ENCODE peak calls at places on chromosomes 5 and 9, in ten cellular contexts. One of them, this sample, is unnamed.

GRCh38 chr9:135554718-135555117 is 6.8 kb upstream of the PAEP start:
- DNase-seq in stimulated activated effector memory CD8-positive, alpha-beta T cell treated with anti-CD3 and anti-CD28 coated beads, Interleukin-12 subunit alpha, Interleukin-12 subunit beta, amount 100 ng/mL, for 72 hours: no peak
- DNase-seq in HTR-8/SVneo: no peak
- DNase-seq in skeletal muscle cell: no peak
- DNase-seq in mesenchymal stem cell: peak; percentile 36
- DNase-seq in fibroblast of pulmonary artery: no peak
- DNase-seq in stromal cell of bone marrow: no peak
- DNase-seq in EL: no peak
- DNase-seq in GM10248: no peak
- DNase-seq in NCI-H510A treated with DMSO at 0.1 percent for 48 hours: no peak
- DNase-seq in this sample: no peak

GRCh38 chr5:33649801-33650482 is 209.2 kb downstream of the TARS1 start:
- DNase-seq in stimulated activated effector memory CD8-positive, alpha-beta T cell treated with anti-CD3 and anti-CD28 coated beads, Interleukin-12 subunit alpha, Interleukin-12 subunit beta, amount 100 ng/mL, for 72 hours: no peak
- DNase-seq in HTR-8/SVneo: peak; percentile 19
- DNase-seq in skeletal muscle cell: peak; percentile 66
- DNase-seq in mesenchymal stem cell: peak; percentile 39
- DNase-seq in fibroblast of pulmonary artery: peak; percentile 36
- DNase-seq in stromal cell of bone marrow: peak; percentile 59
- DNase-seq in EL: peak; percentile 88
- DNase-seq in GM10248: no peak
- DNase-seq in NCI-H510A treated with DMSO at 0.1 percent for 48 hours: no peak
- DNase-seq in this sample: no peak

GRCh38 chr9:69357030-69357853 is 32.2 kb downstream of the ENTREP1 start:
- DNase-seq in stimulated activated effector memory CD8-positive, alpha-beta T cell treated with anti-CD3 and anti-CD28 coated beads, Interleukin-12 subunit alpha, Interleukin-12 subunit beta, amount 100 ng/mL, for 72 hours: no peak
- DNase-seq in HTR-8/SVneo: no peak
- DNase-seq in skeletal muscle cell: no peak
- DNase-seq in mesenchymal stem cell: no peak
- DNase-seq in fibroblast of pulmonary artery: no peak
- DNase-seq in stromal cell of bone marrow: peak; percentile 7
- DNase-seq in EL: no peak
- DNase-seq in GM10248: no peak
- DNase-seq in NCI-H510A treated with DMSO at 0.1 percent for 48 hours: no peak
- DNase-seq in this sample: no peak

GRCh38 chr9:83401328-83401895 is 136.8 kb downstream of the FRMD3 start:
- DNase-seq in stimulated activated effector memory CD8-positive, alpha-beta T cell treated with anti-CD3 and anti-CD28 coated beads, Interleukin-12 subunit alpha, Interleukin-12 subunit beta, amount 100 ng/mL, for 72 hours: no peak
- DNase-seq in HTR-8/SVneo: no peak
- DNase-seq in skeletal muscle cell: no peak
- DNase-seq in mesenchymal stem cell: no peak
- DNase-seq in fibroblast of pulmonary artery: no peak
- DNase-seq in stromal cell of bone marrow: no peak
- DNase-seq in EL: no peak
- DNase-seq in GM10248: no peak
- DNase-seq in NCI-H510A treated with DMSO at 0.1 percent for 48 hours: no peak
- DNase-seq in this sample: no peak

GRCh38 chr5:10635861-10636350 is 72.0 kb downstream of the ANKRD33B start:
- DNase-seq in stimulated activated effector memory CD8-positive, alpha-beta T cell treated with anti-CD3 and anti-CD28 coated beads, Interleukin-12 subunit alpha, Interleukin-12 subunit beta, amount 100 ng/mL, for 72 hours: peak; percentile 63
- DNase-seq in HTR-8/SVneo: no peak
- DNase-seq in skeletal muscle cell: no peak
- DNase-seq in mesenchymal stem cell: no peak
- DNase-seq in fibroblast of pulmonary artery: no peak
- DNase-seq in stromal cell of bone marrow: no peak
- DNase-seq in EL: no peak
- DNase-seq in GM10248: no peak
- DNase-seq in NCI-H510A treated with DMSO at 0.1 percent for 48 hours: no peak
- DNase-seq in this sample: no peak

GRCh38 chr5:144209421-144209820 is 38.7 kb downstream of the KCTD16 start:
- DNase-seq in stimulated activated effector memory CD8-positive, alpha-beta T cell treated with anti-CD3 and anti-CD28 coated beads, Interleukin-12 subunit alpha, Interleukin-12 subunit beta, amount 100 ng/mL, for 72 hours: no peak
- DNase-seq in HTR-8/SVneo: no peak
- DNase-seq in skeletal muscle cell: no peak
- DNase-seq in mesenchymal stem cell: no peak
- DNase-seq in fibroblast of pulmonary artery: no peak
- DNase-seq in stromal cell of bone marrow: no peak
- DNase-seq in EL: no peak
- DNase-seq in GM10248: no peak
- DNase-seq in NCI-H510A treated with DMSO at 0.1 percent for 48 hours: no peak
- DNase-seq in this sample: no peak

GRCh38 chr5:40437452-40437861 is 242.3 kb upstream of the PTGER4 start:
- DNase-seq in stimulated activated effector memory CD8-positive, alpha-beta T cell treated with anti-CD3 and anti-CD28 coated beads, Interleukin-12 subunit alpha, Interleukin-12 subunit beta, amount 100 ng/mL, for 72 hours: peak; percentile 73
- DNase-seq in HTR-8/SVneo: peak; percentile 43
- DNase-seq in skeletal muscle cell: peak; percentile 58
- DNase-seq in mesenchymal stem cell: peak; percentile 74
- DNase-seq in fibroblast of pulmonary artery: peak; percentile 48
- DNase-seq in stromal cell of bone marrow: peak; percentile 77
- DNase-seq in EL: peak; percentile 86
- DNase-seq in GM10248: peak; percentile 47
- DNase-seq in NCI-H510A treated with DMSO at 0.1 percent for 48 hours: no peak
- DNase-seq in this sample: peak; percentile 42

GRCh38 chr5:2703615-2704014 is 47.9 kb downstream of the IRX2 start:
- DNase-seq in stimulated activated effector memory CD8-positive, alpha-beta T cell treated with anti-CD3 and anti-CD28 coated beads, Interleukin-12 subunit alpha, Interleukin-12 subunit beta, amount 100 ng/mL, for 72 hours: no peak
- DNase-seq in HTR-8/SVneo: no peak
- DNase-seq in skeletal muscle cell: no peak
- DNase-seq in mesenchymal stem cell: no peak
- DNase-seq in fibroblast of pulmonary artery: no peak
- DNase-seq in stromal cell of bone marrow: no peak
- DNase-seq in EL: no peak
- DNase-seq in GM10248: no peak
- DNase-seq in NCI-H510A treated with DMSO at 0.1 percent for 48 hours: no peak
- DNase-seq in this sample: no peak

GRCh38 chr5:83340511-83340918 is 131.0 kb upstream of the VCAN start:
- DNase-seq in stimulated activated effector memory CD8-positive, alpha-beta T cell treated with anti-CD3 and anti-CD28 coated beads, Interleukin-12 subunit alpha, Interleukin-12 subunit beta, amount 100 ng/mL, for 72 hours: no peak
- DNase-seq in HTR-8/SVneo: no peak
- DNase-seq in skeletal muscle cell: peak; percentile 10
- DNase-seq in mesenchymal stem cell: no peak
- DNase-seq in fibroblast of pulmonary artery: peak; percentile 82
- DNase-seq in stromal cell of bone marrow: no peak
- DNase-seq in EL: no peak
- DNase-seq in GM10248: no peak
- DNase-seq in NCI-H510A treated with DMSO at 0.1 percent for 48 hours: no peak
- DNase-seq in this sample: no peak

GRCh38 chr5:143733635-143734341 is 78.2 kb upstream of the HMHB1 start:
- DNase-seq in stimulated activated effector memory CD8-positive, alpha-beta T cell treated with anti-CD3 and anti-CD28 coated beads, Interleukin-12 subunit alpha, Interleukin-12 subunit beta, amount 100 ng/mL, for 72 hours: no peak
- DNase-seq in HTR-8/SVneo: no peak
- DNase-seq in skeletal muscle cell: no peak
- DNase-seq in mesenchymal stem cell: peak; percentile 28
- DNase-seq in fibroblast of pulmonary artery: peak; percentile 19
- DNase-seq in stromal cell of bone marrow: no peak
- DNase-seq in EL: peak; percentile 38
- DNase-seq in GM10248: no peak
- DNase-seq in NCI-H510A treated with DMSO at 0.1 percent for 48 hours: no peak
- DNase-seq in this sample: no peak

GRCh38 chr9:129885018-129885669 is 49.9 kb downstream of the USP20 start:
- DNase-seq in stimulated activated effector memory CD8-positive, alpha-beta T cell treated with anti-CD3 and anti-CD28 coated beads, Interleukin-12 subunit alpha, Interleukin-12 subunit beta, amount 100 ng/mL, for 72 hours: peak; percentile 81
- DNase-seq in HTR-8/SVneo: no peak
- DNase-seq in skeletal muscle cell: no peak
- DNase-seq in mesenchymal stem cell: no peak
- DNase-seq in fibroblast of pulmonary artery: no peak
- DNase-seq in stromal cell of bone marrow: no peak
- DNase-seq in EL: peak; percentile 29
- DNase-seq in GM10248: no peak
- DNase-seq in NCI-H510A treated with DMSO at 0.1 percent for 48 hours: peak; percentile 23
- DNase-seq in this sample: peak; percentile 84

GRCh38 chr9:137023583-137023991 is 4.5 kb downstream of the ABCA2 start:
- DNase-seq in stimulated activated effector memory CD8-positive, alpha-beta T cell treated with anti-CD3 and anti-CD28 coated beads, Interleukin-12 subunit alpha, Interleukin-12 subunit beta, amount 100 ng/mL, for 72 hours: no peak
- DNase-seq in HTR-8/SVneo: no peak
- DNase-seq in skeletal muscle cell: no peak
- DNase-seq in mesenchymal stem cell: no peak
- DNase-seq in fibroblast of pulmonary artery: no peak
- DNase-seq in stromal cell of bone marrow: no peak
- DNase-seq in EL: no peak
- DNase-seq in GM10248: no peak
- DNase-seq in NCI-H510A treated with DMSO at 0.1 percent for 48 hours: no peak
- DNase-seq in this sample: no peak

GRCh38 chr5:34957857-34958690 is 28.7 kb downstream of the DNAJC21 start:
- DNase-seq in stimulated activated effector memory CD8-positive, alpha-beta T cell treated with anti-CD3 and anti-CD28 coated beads, Interleukin-12 subunit alpha, Interleukin-12 subunit beta, amount 100 ng/mL, for 72 hours: no peak
- DNase-seq in HTR-8/SVneo: peak; percentile 67
- DNase-seq in skeletal muscle cell: no peak
- DNase-seq in mesenchymal stem cell: peak; percentile 52
- DNase-seq in fibroblast of pulmonary artery: peak; percentile 52
- DNase-seq in stromal cell of bone marrow: peak; percentile 12
- DNase-seq in EL: peak; percentile 35
- DNase-seq in GM10248: peak; percentile 54
- DNase-seq in NCI-H510A treated with DMSO at 0.1 percent for 48 hours: peak; percentile 5
- DNase-seq in this sample: peak; percentile 67

GRCh38 chr5:20694121-20694520 is 706.1 kb upstream of the CDH18 start:
- DNase-seq in stimulated activated effector memory CD8-positive, alpha-beta T cell treated with anti-CD3 and anti-CD28 coated beads, Interleukin-12 subunit alpha, Interleukin-12 subunit beta, amount 100 ng/mL, for 72 hours: no peak
- DNase-seq in HTR-8/SVneo: no peak
- DNase-seq in skeletal muscle cell: no peak
- DNase-seq in mesenchymal stem cell: no peak
- DNase-seq in fibroblast of pulmonary artery: peak; percentile 19
- DNase-seq in stromal cell of bone marrow: no peak
- DNase-seq in EL: no peak
- DNase-seq in GM10248: no peak
- DNase-seq in NCI-H510A treated with DMSO at 0.1 percent for 48 hours: no peak
- DNase-seq in this sample: no peak

GRCh38 chr5:124630767-124631704 is 115.4 kb downstream of the ZNF608 start:
- DNase-seq in stimulated activated effector memory CD8-positive, alpha-beta T cell treated with anti-CD3 and anti-CD28 coated beads, Interleukin-12 subunit alpha, Interleukin-12 subunit beta, amount 100 ng/mL, for 72 hours: no peak
- DNase-seq in HTR-8/SVneo: no peak
- DNase-seq in skeletal muscle cell: no peak
- DNase-seq in mesenchymal stem cell: peak; percentile 70
- DNase-seq in fibroblast of pulmonary artery: no peak
- DNase-seq in stromal cell of bone marrow: no peak
- DNase-seq in EL: peak; percentile 65
- DNase-seq in GM10248: no peak
- DNase-seq in NCI-H510A treated with DMSO at 0.1 percent for 48 hours: no peak
- DNase-seq in this sample: no peak

GRCh38 chr9:90999425-91000397 is 198.1 kb downstream of the SYK start:
- DNase-seq in stimulated activated effector memory CD8-positive, alpha-beta T cell treated with anti-CD3 and anti-CD28 coated beads, Interleukin-12 subunit alpha, Interleukin-12 subunit beta, amount 100 ng/mL, for 72 hours: no peak
- DNase-seq in HTR-8/SVneo: no peak
- DNase-seq in skeletal muscle cell: peak; percentile 58
- DNase-seq in mesenchymal stem cell: no peak
- DNase-seq in fibroblast of pulmonary artery: peak; percentile 7
- DNase-seq in stromal cell of bone marrow: peak; percentile 21
- DNase-seq in EL: no peak
- DNase-seq in GM10248: no peak
- DNase-seq in NCI-H510A treated with DMSO at 0.1 percent for 48 hours: peak; percentile 11
- DNase-seq in this sample: no peak

GRCh38 chr5:6766558-6767191 is 53.4 kb downstream of the TENT4A start:
- DNase-seq in stimulated activated effector memory CD8-positive, alpha-beta T cell treated with anti-CD3 and anti-CD28 coated beads, Interleukin-12 subunit alpha, Interleukin-12 subunit beta, amount 100 ng/mL, for 72 hours: no peak
- DNase-seq in HTR-8/SVneo: peak; percentile 97
- DNase-seq in skeletal muscle cell: peak; percentile 29
- DNase-seq in mesenchymal stem cell: peak; percentile 52
- DNase-seq in fibroblast of pulmonary artery: peak; percentile 51
- DNase-seq in stromal cell of bone marrow: peak; percentile 18
- DNase-seq in EL: peak; percentile 93
- DNase-seq in GM10248: no peak
- DNase-seq in NCI-H510A treated with DMSO at 0.1 percent for 48 hours: peak; percentile 94
- DNase-seq in this sample: no peak

GRCh38 chr5:181243521-181244307 is at the start of gene RACK1:
- DNase-seq in stimulated activated effector memory CD8-positive, alpha-beta T cell treated with anti-CD3 and anti-CD28 coated beads, Interleukin-12 subunit alpha, Interleukin-12 subunit beta, amount 100 ng/mL, for 72 hours: peak; percentile 93
- DNase-seq in HTR-8/SVneo: peak; percentile 76
- DNase-seq in skeletal muscle cell: peak; percentile 60
- DNase-seq in mesenchymal stem cell: peak; percentile 94
- DNase-seq in fibroblast of pulmonary artery: peak; percentile 90
- DNase-seq in stromal cell of bone marrow: peak; percentile 80
- DNase-seq in EL: peak; percentile 91
- DNase-seq in GM10248: peak; percentile 89
- DNase-seq in NCI-H510A treated with DMSO at 0.1 percent for 48 hours: no peak
- DNase-seq in this sample: peak; percentile 85

GRCh38 chr5:94850960-94851359 is 232.5 kb downstream of the SLF1 start:
- DNase-seq in stimulated activated effector memory CD8-positive, alpha-beta T cell treated with anti-CD3 and anti-CD28 coated beads, Interleukin-12 subunit alpha, Interleukin-12 subunit beta, amount 100 ng/mL, for 72 hours: no peak
- DNase-seq in HTR-8/SVneo: no peak
- DNase-seq in skeletal muscle cell: no peak
- DNase-seq in mesenchymal stem cell: no peak
- DNase-seq in fibroblast of pulmonary artery: no peak
- DNase-seq in stromal cell of bone marrow: no peak
- DNase-seq in EL: no peak
- DNase-seq in GM10248: no peak
- DNase-seq in NCI-H510A treated with DMSO at 0.1 percent for 48 hours: no peak
- DNase-seq in this sample: no peak

GRCh38 chr9:99059074-99059894 is 45.6 kb upstream of the TGFBR1 start:
- DNase-seq in stimulated activated effector memory CD8-positive, alpha-beta T cell treated with anti-CD3 and anti-CD28 coated beads, Interleukin-12 subunit alpha, Interleukin-12 subunit beta, amount 100 ng/mL, for 72 hours: no peak
- DNase-seq in HTR-8/SVneo: no peak
- DNase-seq in skeletal muscle cell: no peak
- DNase-seq in mesenchymal stem cell: peak; percentile 66
- DNase-seq in fibroblast of pulmonary artery: no peak
- DNase-seq in stromal cell of bone marrow: no peak
- DNase-seq in EL: peak; percentile 31
- DNase-seq in GM10248: peak; percentile 72
- DNase-seq in NCI-H510A treated with DMSO at 0.1 percent for 48 hours: no peak
- DNase-seq in this sample: no peak

GRCh38 chr5:34409376-34409775 is 246.8 kb upstream of the RAI14 start:
- DNase-seq in stimulated activated effector memory CD8-positive, alpha-beta T cell treated with anti-CD3 and anti-CD28 coated beads, Interleukin-12 subunit alpha, Interleukin-12 subunit beta, amount 100 ng/mL, for 72 hours: no peak
- DNase-seq in HTR-8/SVneo: no peak
- DNase-seq in skeletal muscle cell: no peak
- DNase-seq in mesenchymal stem cell: no peak
- DNase-seq in fibroblast of pulmonary artery: no peak
- DNase-seq in stromal cell of bone marrow: no peak
- DNase-seq in EL: no peak
- DNase-seq in GM10248: no peak
- DNase-seq in NCI-H510A treated with DMSO at 0.1 percent for 48 hours: no peak
- DNase-seq in this sample: no peak

GRCh38 chr5:61678966-61679365 is 346.9 kb downstream of the ZSWIM6 start:
- DNase-seq in stimulated activated effector memory CD8-positive, alpha-beta T cell treated with anti-CD3 and anti-CD28 coated beads, Interleukin-12 subunit alpha, Interleukin-12 subunit beta, amount 100 ng/mL, for 72 hours: no peak
- DNase-seq in HTR-8/SVneo: no peak
- DNase-seq in skeletal muscle cell: no peak
- DNase-seq in mesenchymal stem cell: no peak
- DNase-seq in fibroblast of pulmonary artery: no peak
- DNase-seq in stromal cell of bone marrow: no peak
- DNase-seq in EL: no peak
- DNase-seq in GM10248: no peak
- DNase-seq in NCI-H510A treated with DMSO at 0.1 percent for 48 hours: no peak
- DNase-seq in this sample: no peak

GRCh38 chr9:113150670-113151591 is at the start of gene SLC31A2:
- DNase-seq in stimulated activated effector memory CD8-positive, alpha-beta T cell treated with anti-CD3 and anti-CD28 coated beads, Interleukin-12 subunit alpha, Interleukin-12 subunit beta, amount 100 ng/mL, for 72 hours: peak; percentile 91
- DNase-seq in HTR-8/SVneo: peak; percentile 89
- DNase-seq in skeletal muscle cell: peak; percentile 39
- DNase-seq in mesenchymal stem cell: peak; percentile 85
- DNase-seq in fibroblast of pulmonary artery: peak; percentile 79
- DNase-seq in stromal cell of bone marrow: peak; percentile 74
- DNase-seq in EL: peak; percentile 86
- DNase-seq in GM10248: peak; percentile 91
- DNase-seq in NCI-H510A treated with DMSO at 0.1 percent for 48 hours: peak; percentile 85
- DNase-seq in this sample: peak; percentile 89

GRCh38 chr5:52392321-52392720 is 395.4 kb upstream of the ITGA1 start:
- DNase-seq in stimulated activated effector memory CD8-positive, alpha-beta T cell treated with anti-CD3 and anti-CD28 coated beads, Interleukin-12 subunit alpha, Interleukin-12 subunit beta, amount 100 ng/mL, for 72 hours: no peak
- DNase-seq in HTR-8/SVneo: no peak
- DNase-seq in skeletal muscle cell: no peak
- DNase-seq in mesenchymal stem cell: no peak
- DNase-seq in fibroblast of pulmonary artery: no peak
- DNase-seq in stromal cell of bone marrow: no peak
- DNase-seq in EL: no peak
- DNase-seq in GM10248: no peak
- DNase-seq in NCI-H510A treated with DMSO at 0.1 percent for 48 hours: no peak
- DNase-seq in this sample: no peak

GRCh38 chr9:2641033-2641432 is 19.4 kb downstream of the VLDLR start:
- DNase-seq in stimulated activated effector memory CD8-positive, alpha-beta T cell treated with anti-CD3 and anti-CD28 coated beads, Interleukin-12 subunit alpha, Interleukin-12 subunit beta, amount 100 ng/mL, for 72 hours: no peak
- DNase-seq in HTR-8/SVneo: no peak
- DNase-seq in skeletal muscle cell: no peak
- DNase-seq in mesenchymal stem cell: no peak
- DNase-seq in fibroblast of pulmonary artery: no peak
- DNase-seq in stromal cell of bone marrow: no peak
- DNase-seq in EL: no peak
- DNase-seq in GM10248: no peak
- DNase-seq in NCI-H510A treated with DMSO at 0.1 percent for 48 hours: no peak
- DNase-seq in this sample: no peak

GRCh38 chr9:135219676-135220600 is 132.5 kb downstream of the OLFM1 start:
- DNase-seq in stimulated activated effector memory CD8-positive, alpha-beta T cell treated with anti-CD3 and anti-CD28 coated beads, Interleukin-12 subunit alpha, Interleukin-12 subunit beta, amount 100 ng/mL, for 72 hours: no peak
- DNase-seq in HTR-8/SVneo: no peak
- DNase-seq in skeletal muscle cell: no peak
- DNase-seq in mesenchymal stem cell: no peak
- DNase-seq in fibroblast of pulmonary artery: no peak
- DNase-seq in stromal cell of bone marrow: no peak
- DNase-seq in EL: no peak
- DNase-seq in GM10248: no peak
- DNase-seq in NCI-H510A treated with DMSO at 0.1 percent for 48 hours: no peak
- DNase-seq in this sample: no peak

GRCh38 chr5:126720369-126720768 is 56.6 kb upstream of the LMNB1 start:
- DNase-seq in stimulated activated effector memory CD8-positive, alpha-beta T cell treated with anti-CD3 and anti-CD28 coated beads, Interleukin-12 subunit alpha, Interleukin-12 subunit beta, amount 100 ng/mL, for 72 hours: no peak
- DNase-seq in HTR-8/SVneo: no peak
- DNase-seq in skeletal muscle cell: no peak
- DNase-seq in mesenchymal stem cell: no peak
- DNase-seq in fibroblast of pulmonary artery: no peak
- DNase-seq in stromal cell of bone marrow: no peak
- DNase-seq in EL: no peak
- DNase-seq in GM10248: no peak
- DNase-seq in NCI-H510A treated with DMSO at 0.1 percent for 48 hours: no peak
- DNase-seq in this sample: no peak

GRCh38 chr9:36207016-36207415 is 16.3 kb downstream of the CLTA start:
- DNase-seq in stimulated activated effector memory CD8-positive, alpha-beta T cell treated with anti-CD3 and anti-CD28 coated beads, Interleukin-12 subunit alpha, Interleukin-12 subunit beta, amount 100 ng/mL, for 72 hours: no peak
- DNase-seq in HTR-8/SVneo: no peak
- DNase-seq in skeletal muscle cell: no peak
- DNase-seq in mesenchymal stem cell: peak; percentile 44
- DNase-seq in fibroblast of pulmonary artery: no peak
- DNase-seq in stromal cell of bone marrow: no peak
- DNase-seq in EL: peak; percentile 59
- DNase-seq in GM10248: no peak
- DNase-seq in NCI-H510A treated with DMSO at 0.1 percent for 48 hours: no peak
- DNase-seq in this sample: no peak

This sample was measured in HuH-7.